ENCODE peak calls at places on chromosomes 16 and 17, in ten cellular contexts. Q is adrenal gland; B is naive thymus-derived CD4-positive, alpha-beta T cell; H is fibroblast of lung; L is ascending aorta; K is heart right ventricle; J is neural progenitor cell; G is Karpas-422; I is aorta; O is prostate gland. Z is an unnamed sample. For H3K9me3, the result is how much of the 10 kb centered on the place peaks cover.

GRCh38 chr17:27846042-27846655 is 45.8 kb upstream of the NOS2 start:
- DNase-seq in Q (no peak), B (no peak), H (no peak), L (no peak), K (no peak), J (no peak), G (no peak), I (no peak), O (no peak), Z (no peak)

GRCh38 chr16:57202095-57202886 is 16.2 kb downstream of the RSPRY1 start:
- DNase-seq in Q (no peak), B (no peak), H (no peak), L (no peak), K (no peak), J (no peak), G (no peak), I (no peak), O (no peak), Z (no peak)

GRCh38 chr17:49204521-49204920 is 5.9 kb downstream of the GNGT2 start:
- DNase-seq in Q (no peak), B (no peak), H (no peak), L (no peak), K (no peak), J (no peak), G (no peak), I (no peak), O (no peak), Z (no peak)

GRCh38 chr16:49675417-49675816 is 180.5 kb downstream of the ZNF423 start:
- DNase-seq in Q (no peak), B (no peak), H (no peak), L (no peak), K (no peak), J (no peak), G (no peak), I (no peak), O (no peak), Z (no peak)

GRCh38 chr16:57815987-57816745 is 13.9 kb upstream of the KIFC3 start:
- DNase-seq in Q (peak), B (no peak), H (peak), L (peak), K (peak), J (peak), G (no peak), I (peak), O (peak), Z (peak)

GRCh38 chr17:63476857-63477470 is at the start of gene ACE:
- DNase-seq in Q (peak), B (no peak), H (no peak), L (no peak), K (peak), J (peak), G (peak), I (no peak), O (peak), Z (no peak)

GRCh38 chr17:57080708-57081107 is 4.3 kb upstream of the AKAP1 start:
- DNase-seq in Q (no peak), B (no peak), H (no peak), L (no peak), K (no peak), J (no peak), G (no peak), I (no peak), O (no peak), Z (no peak)

GRCh38 chr17:41211845-41212466 is 14.5 kb upstream of the KRTAP9-2 start:
- DNase-seq in Q (no peak), B (no peak), H (no peak), L (no peak), K (no peak), J (no peak), G (no peak), I (no peak), O (no peak), Z (peak)

GRCh38 chr17:40779181-40779909 is 3.0 kb downstream of the KRT27 start:
- DNase-seq in Q (no peak), B (no peak), H (no peak), L (no peak), K (no peak), J (no peak), G (no peak), I (peak), O (no peak), Z (no peak)

GRCh38 chr16:69349508-69349907 is 2.1 kb downstream of the TMED6 start:
- DNase-seq in Q (no peak), B (no peak), H (no peak), L (no peak), K (no peak), J (no peak), G (no peak), I (no peak), O (no peak), Z (no peak)

GRCh38 chr16:50531359-50531758 is 16.8 kb upstream of the NKD1 start:
- DNase-seq in Q (no peak), B (no peak), H (no peak), L (peak), K (no peak), J (no peak), G (no peak), I (no peak), O (no peak), Z (no peak)

GRCh38 chr17:8586766-8587165 is 43.8 kb downstream of the MYH10 start:
- DNase-seq in Q (no peak), B (no peak), H (no peak), L (no peak), K (no peak), J (no peak), G (no peak), I (no peak), O (no peak), Z (no peak)

GRCh38 chr17:16622540-16623277 is 30.9 kb downstream of the ZNF624 start:
- DNase-seq in Q (no peak), B (no peak), H (no peak), L (no peak), K (no peak), J (no peak), G (no peak), I (no peak), O (no peak), Z (no peak)
- H3K9me3 ChIP-seq in Q (half or more), B (half or more), H (under half), L (under half), K (half or more), J (under half), G (half or more), I (under half), O (under half), Z (under half)

GRCh38 chr16:67394271-67395104 is 1.2 kb upstream of the TPPP3 start:
- DNase-seq in Q (peak), B (no peak), H (no peak), L (peak), K (no peak), J (peak), G (no peak), I (peak), O (no peak), Z (no peak)
- H3K4me3 ChIP-seq in Q (no peak), B (no peak), H (no peak), L (peak), K (peak), J (peak), G (no peak), I (no peak), O (peak), Z (no peak)

DNA sequence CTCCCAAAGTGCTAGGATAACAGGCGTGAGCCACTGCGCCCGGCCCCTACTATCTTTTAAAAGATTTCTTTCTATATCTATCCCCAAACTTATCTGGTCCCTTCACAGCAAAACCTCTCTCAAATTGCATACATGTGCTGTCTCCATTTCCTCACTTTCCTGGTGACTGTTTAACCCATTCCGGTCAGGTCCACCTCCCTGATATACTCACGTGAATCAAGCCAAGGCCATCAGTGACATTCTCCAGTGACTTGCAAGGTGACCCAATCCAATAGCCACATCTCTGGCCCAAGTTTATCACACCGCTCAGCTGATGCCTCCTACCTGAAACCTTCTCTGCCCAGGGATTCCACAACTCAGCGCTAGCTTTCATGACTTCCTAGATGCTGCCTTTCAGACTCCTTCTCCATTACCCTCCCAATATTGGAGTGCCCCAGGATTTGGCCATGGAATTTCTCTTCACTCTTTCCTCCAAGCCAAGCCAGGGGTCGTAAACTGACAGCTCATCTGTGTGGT is 1.4 kb upstream of the CTCF start:
- DNase-seq in Q (peak), B (no peak), H (no peak), L (no peak), K (no peak), J (no peak), G (no peak), I (peak), O (no peak), Z (no peak)
- H3K27ac ChIP-seq in Q (no peak), B (peak), H (no peak), L (peak), K (peak), J (no peak), G (peak), I (no peak), O (peak), Z (no peak)

GRCh38 chr16:10410469-10410868 is 24.6 kb downstream of the ATF7IP2 start:
- DNase-seq in Q (no peak), B (no peak), H (no peak), L (no peak), K (no peak), J (no peak), G (no peak), I (no peak), O (no peak), Z (no peak)

GRCh38 chr16:10405386-10405939 is 19.6 kb downstream of the ATF7IP2 start:
- DNase-seq in Q (peak), B (no peak), H (no peak), L (no peak), K (peak), J (no peak), G (no peak), I (no peak), O (no peak), Z (no peak)

GRCh38 chr16:10412935-10413601 is 27.2 kb downstream of the ATF7IP2 start:
- DNase-seq in Q (no peak), B (no peak), H (no peak), L (no peak), K (no peak), J (no peak), G (no peak), I (no peak), O (no peak), Z (no peak)

GRCh38 chr16:10402975-10403374 is 17.1 kb downstream of the ATF7IP2 start:
- DNase-seq in Q (no peak), B (no peak), H (no peak), L (no peak), K (no peak), J (no peak), G (no peak), I (no peak), O (no peak), Z (no peak)

GRCh38 chr16:10408824-10409381 is 23.0 kb downstream of the ATF7IP2 start:
- DNase-seq in Q (no peak), B (no peak), H (no peak), L (no peak), K (no peak), J (no peak), G (peak), I (no peak), O (no peak), Z (no peak)
- H3K9me3 ChIP-seq in Q (under half), B (half or more), H (under half), L (under half), K (under half), J (under half), G (under half), I (under half), O (under half), Z (under half)

Z was measured in AG04450.